ENCODE peak calls at places on chromosomes 12 and 14, in seven cellular contexts. One of them, this sample, is unnamed.

GRCh38 chr12:38350342-38351181 is 34.0 kb downstream of the ALG10B start:
- DNase-seq in A549: no peak
- DNase-seq in tibial artery: no peak
- DNase-seq in fibroblast of pulmonary artery: no peak
- DNase-seq in NB4: no peak
- DNase-seq in cardiac fibroblast: no peak
- DNase-seq in foreskin keratinocyte: no peak
- DNase-seq in this sample: no peak

GRCh38 chr12:109910969-109911348 is 10.9 kb downstream of the TCHP start:
- DNase-seq in A549: peak
- DNase-seq in tibial artery: no peak
- DNase-seq in fibroblast of pulmonary artery: peak
- DNase-seq in NB4: peak
- DNase-seq in cardiac fibroblast: peak
- DNase-seq in foreskin keratinocyte: no peak
- DNase-seq in this sample: peak

GRCh38 chr12:5068126-5068525 is 24.4 kb downstream of the KCNA5 start:
- DNase-seq in A549: no peak
- DNase-seq in tibial artery: no peak
- DNase-seq in fibroblast of pulmonary artery: no peak
- DNase-seq in NB4: no peak
- DNase-seq in cardiac fibroblast: no peak
- DNase-seq in foreskin keratinocyte: no peak
- DNase-seq in this sample: no peak

GRCh38 chr12:54036620-54037359 is 3.9 kb downstream of the HOXC5 start:
- DNase-seq in A549: peak
- DNase-seq in tibial artery: peak
- DNase-seq in fibroblast of pulmonary artery: no peak
- DNase-seq in NB4: peak
- DNase-seq in cardiac fibroblast: no peak
- DNase-seq in foreskin keratinocyte: no peak
- DNase-seq in this sample: peak

GRCh38 chr12:113812431-113813228 is 153.5 kb downstream of the RBM19 start:
- DNase-seq in A549: no peak
- DNase-seq in tibial artery: no peak
- DNase-seq in fibroblast of pulmonary artery: no peak
- DNase-seq in NB4: no peak
- DNase-seq in cardiac fibroblast: no peak
- DNase-seq in foreskin keratinocyte: no peak
- DNase-seq in this sample: peak

GRCh38 chr12:14952295-14952995 is 9.0 kb downstream of the ARHGDIB start:
- DNase-seq in A549: peak
- DNase-seq in tibial artery: no peak
- DNase-seq in fibroblast of pulmonary artery: peak
- DNase-seq in NB4: peak
- DNase-seq in cardiac fibroblast: peak
- DNase-seq in foreskin keratinocyte: peak
- DNase-seq in this sample: peak

GRCh38 chr12:122870867-122871664 is 24.9 kb downstream of the VPS37B start:
- DNase-seq in A549: no peak
- DNase-seq in tibial artery: peak
- DNase-seq in fibroblast of pulmonary artery: peak
- DNase-seq in NB4: peak
- DNase-seq in cardiac fibroblast: peak
- DNase-seq in foreskin keratinocyte: no peak
- DNase-seq in this sample: peak

GRCh38 chr12:4052691-4053090 is 179.5 kb upstream of the PARP11 start:
- DNase-seq in A549: no peak
- DNase-seq in tibial artery: no peak
- DNase-seq in fibroblast of pulmonary artery: no peak
- DNase-seq in NB4: no peak
- DNase-seq in cardiac fibroblast: no peak
- DNase-seq in foreskin keratinocyte: peak
- DNase-seq in this sample: no peak

GRCh38 chr12:104370989-104371870 is 67.7 kb downstream of the EID3 start:
- DNase-seq in A549: peak
- DNase-seq in tibial artery: no peak
- DNase-seq in fibroblast of pulmonary artery: peak
- DNase-seq in NB4: peak
- DNase-seq in cardiac fibroblast: peak
- DNase-seq in foreskin keratinocyte: peak
- DNase-seq in this sample: peak

GRCh38 chr14:103207404-103208072 is 84.3 kb downstream of the TNFAIP2 start:
- DNase-seq in A549: no peak
- DNase-seq in tibial artery: no peak
- DNase-seq in fibroblast of pulmonary artery: peak
- DNase-seq in NB4: no peak
- DNase-seq in cardiac fibroblast: peak
- DNase-seq in foreskin keratinocyte: no peak
- DNase-seq in this sample: no peak

GRCh38 chr12:6370994-6371754 is 4.2 kb downstream of the SCNN1A start:
- DNase-seq in A549: peak
- DNase-seq in tibial artery: no peak
- DNase-seq in fibroblast of pulmonary artery: peak
- DNase-seq in NB4: peak
- DNase-seq in cardiac fibroblast: peak
- DNase-seq in foreskin keratinocyte: peak
- DNase-seq in this sample: peak

GRCh38 chr12:11719678-11720099 is 70.2 kb downstream of the ETV6 start:
- DNase-seq in A549: no peak
- DNase-seq in tibial artery: peak
- DNase-seq in fibroblast of pulmonary artery: peak
- DNase-seq in NB4: peak
- DNase-seq in cardiac fibroblast: peak
- DNase-seq in foreskin keratinocyte: peak
- DNase-seq in this sample: peak

GRCh38 chr12:6241495-6241894 is 41.3 kb downstream of the CD9 start:
- DNase-seq in A549: no peak
- DNase-seq in tibial artery: peak
- DNase-seq in fibroblast of pulmonary artery: no peak
- DNase-seq in NB4: no peak
- DNase-seq in cardiac fibroblast: peak
- DNase-seq in foreskin keratinocyte: no peak
- DNase-seq in this sample: no peak

GRCh38 chr12:45615268-45615667 is 114.2 kb upstream of the ARID2 start:
- DNase-seq in A549: no peak
- DNase-seq in tibial artery: no peak
- DNase-seq in fibroblast of pulmonary artery: peak
- DNase-seq in NB4: peak
- DNase-seq in cardiac fibroblast: peak
- DNase-seq in foreskin keratinocyte: peak
- DNase-seq in this sample: peak

GRCh38 chr14:99807413-99808132 is 14.4 kb downstream of the EML1 start:
- DNase-seq in A549: peak
- DNase-seq in tibial artery: no peak
- DNase-seq in fibroblast of pulmonary artery: peak
- DNase-seq in NB4: no peak
- DNase-seq in cardiac fibroblast: peak
- DNase-seq in foreskin keratinocyte: no peak
- DNase-seq in this sample: no peak

GRCh38 chr12:130715996-130716917 is at the start of gene RIMBP2:
- DNase-seq in A549: no peak
- DNase-seq in tibial artery: no peak
- DNase-seq in fibroblast of pulmonary artery: peak
- DNase-seq in NB4: no peak
- DNase-seq in cardiac fibroblast: peak
- DNase-seq in foreskin keratinocyte: peak
- DNase-seq in this sample: peak

GRCh38 chr14:56892959-56893358 is 82.7 kb upstream of the OTX2 start:
- DNase-seq in A549: no peak
- DNase-seq in tibial artery: no peak
- DNase-seq in fibroblast of pulmonary artery: no peak
- DNase-seq in NB4: no peak
- DNase-seq in cardiac fibroblast: no peak
- DNase-seq in foreskin keratinocyte: no peak
- DNase-seq in this sample: no peak

GRCh38 chr12:100956311-100956852 is 161.8 kb downstream of the ANO4 start:
- DNase-seq in A549: no peak
- DNase-seq in tibial artery: no peak
- DNase-seq in fibroblast of pulmonary artery: no peak
- DNase-seq in NB4: no peak
- DNase-seq in cardiac fibroblast: peak
- DNase-seq in foreskin keratinocyte: no peak
- DNase-seq in this sample: no peak

GRCh38 chr14:63178912-63179311 is 25.3 kb upstream of the RHOJ start:
- DNase-seq in A549: no peak
- DNase-seq in tibial artery: no peak
- DNase-seq in fibroblast of pulmonary artery: peak
- DNase-seq in NB4: no peak
- DNase-seq in cardiac fibroblast: peak
- DNase-seq in foreskin keratinocyte: peak
- DNase-seq in this sample: no peak

GRCh38 chr14:69441948-69442347 is 42.6 kb upstream of the PLEKHD1 start:
- DNase-seq in A549: no peak
- DNase-seq in tibial artery: no peak
- DNase-seq in fibroblast of pulmonary artery: no peak
- DNase-seq in NB4: peak
- DNase-seq in cardiac fibroblast: no peak
- DNase-seq in foreskin keratinocyte: no peak
- DNase-seq in this sample: peak

GRCh38 chr12:54522213-54522612 is 24.7 kb downstream of the NCKAP1L start:
- DNase-seq in A549: no peak
- DNase-seq in tibial artery: no peak
- DNase-seq in fibroblast of pulmonary artery: no peak
- DNase-seq in NB4: peak
- DNase-seq in cardiac fibroblast: peak
- DNase-seq in foreskin keratinocyte: peak
- DNase-seq in this sample: no peak

GRCh38 chr12:117427176-117427575 is 65.8 kb upstream of the NOS1 start:
- DNase-seq in A549: no peak
- DNase-seq in tibial artery: no peak
- DNase-seq in fibroblast of pulmonary artery: no peak
- DNase-seq in NB4: no peak
- DNase-seq in cardiac fibroblast: no peak
- DNase-seq in foreskin keratinocyte: no peak
- DNase-seq in this sample: no peak

GRCh38 chr12:115323223-115323905 is 639.4 kb upstream of the TBX3 start:
- DNase-seq in A549: no peak
- DNase-seq in tibial artery: no peak
- DNase-seq in fibroblast of pulmonary artery: peak
- DNase-seq in NB4: no peak
- DNase-seq in cardiac fibroblast: no peak
- DNase-seq in foreskin keratinocyte: peak
- DNase-seq in this sample: peak
- TF ChIP-seq CTCF in A549: no peak
- TF ChIP-seq CTCF in tibial artery: no peak
- TF ChIP-seq CTCF in fibroblast of pulmonary artery: no peak
- TF ChIP-seq CTCF in NB4: no peak
- TF ChIP-seq CTCF in cardiac fibroblast: no peak
- TF ChIP-seq CTCF in foreskin keratinocyte: no peak
- TF ChIP-seq CTCF in this sample: no peak

GRCh38 chr14:71238835-71239234 is 331.6 kb downstream of the PCNX1 start:
- DNase-seq in A549: no peak
- DNase-seq in tibial artery: no peak
- DNase-seq in fibroblast of pulmonary artery: peak
- DNase-seq in NB4: no peak
- DNase-seq in cardiac fibroblast: no peak
- DNase-seq in foreskin keratinocyte: no peak
- DNase-seq in this sample: no peak

GRCh38 chr14:71237556-71237955 is 330.3 kb downstream of the PCNX1 start:
- DNase-seq in A549: no peak
- DNase-seq in tibial artery: no peak
- DNase-seq in fibroblast of pulmonary artery: no peak
- DNase-seq in NB4: no peak
- DNase-seq in cardiac fibroblast: no peak
- DNase-seq in foreskin keratinocyte: no peak
- DNase-seq in this sample: no peak

GRCh38 chr14:71240154-71240553 is 332.9 kb downstream of the PCNX1 start:
- DNase-seq in A549: no peak
- DNase-seq in tibial artery: no peak
- DNase-seq in fibroblast of pulmonary artery: peak
- DNase-seq in NB4: no peak
- DNase-seq in cardiac fibroblast: no peak
- DNase-seq in foreskin keratinocyte: no peak
- DNase-seq in this sample: no peak

GRCh38 chr14:71235865-71236264 is 328.6 kb downstream of the PCNX1 start:
- DNase-seq in A549: no peak
- DNase-seq in tibial artery: peak
- DNase-seq in fibroblast of pulmonary artery: no peak
- DNase-seq in NB4: peak
- DNase-seq in cardiac fibroblast: no peak
- DNase-seq in foreskin keratinocyte: no peak
- DNase-seq in this sample: no peak

GRCh38 chr14:71236430-71236829 is 329.2 kb downstream of the PCNX1 start:
- DNase-seq in A549: no peak
- DNase-seq in tibial artery: no peak
- DNase-seq in fibroblast of pulmonary artery: no peak
- DNase-seq in NB4: no peak
- DNase-seq in cardiac fibroblast: no peak
- DNase-seq in foreskin keratinocyte: no peak
- DNase-seq in this sample: no peak
- TF ChIP-seq CTCF in A549: no peak
- TF ChIP-seq CTCF in tibial artery: no peak
- TF ChIP-seq CTCF in fibroblast of pulmonary artery: no peak
- TF ChIP-seq CTCF in NB4: no peak
- TF ChIP-seq CTCF in cardiac fibroblast: no peak
- TF ChIP-seq CTCF in foreskin keratinocyte: peak
- TF ChIP-seq CTCF in this sample: no peak

GRCh38 chr12:55899035-55899434 is 28.7 kb downstream of the PYM1 start:
- DNase-seq in A549: no peak
- DNase-seq in tibial artery: no peak
- DNase-seq in fibroblast of pulmonary artery: peak
- DNase-seq in NB4: peak
- DNase-seq in cardiac fibroblast: peak
- DNase-seq in foreskin keratinocyte: no peak
- DNase-seq in this sample: no peak
- TF ChIP-seq CTCF in A549: no peak
- TF ChIP-seq CTCF in tibial artery: no peak
- TF ChIP-seq CTCF in fibroblast of pulmonary artery: no peak
- TF ChIP-seq CTCF in NB4: no peak
- TF ChIP-seq CTCF in cardiac fibroblast: no peak
- TF ChIP-seq CTCF in foreskin keratinocyte: peak
- TF ChIP-seq CTCF in this sample: no peak

GRCh38 chr12:49422038-49422575 is 54.8 kb downstream of the SPATS2 start:
- DNase-seq in A549: no peak
- DNase-seq in tibial artery: no peak
- DNase-seq in fibroblast of pulmonary artery: no peak
- DNase-seq in NB4: no peak
- DNase-seq in cardiac fibroblast: no peak
- DNase-seq in foreskin keratinocyte: no peak
- DNase-seq in this sample: no peak
- TF ChIP-seq CTCF in A549: no peak
- TF ChIP-seq CTCF in tibial artery: no peak
- TF ChIP-seq CTCF in fibroblast of pulmonary artery: no peak
- TF ChIP-seq CTCF in NB4: no peak
- TF ChIP-seq CTCF in cardiac fibroblast: no peak
- TF ChIP-seq CTCF in foreskin keratinocyte: no peak
- TF ChIP-seq CTCF in this sample: no peak